ENCODE peak calls at places on chromosomes 6 and 20, in eight cellular contexts. One of them, this sample, is unnamed.
A peak's percentile ranks its signal among the peaks of the same experiment; 100 is the strongest.

GRCh38 chr6:35499372-35499771 is 2.5 kb upstream of the TEAD3 start:
- DNase-seq in AG10803: no peak
- DNase-seq in AG09319: no peak
- DNase-seq in CD4-positive, CD25-positive, alpha-beta regulatory T cell: no peak
- DNase-seq in dermis blood vessel endothelial cell: no peak
- DNase-seq in AG04449: no peak
- DNase-seq in aorta: no peak
- DNase-seq in MCF 10A: no peak
- DNase-seq in this sample: no peak

GRCh38 chr6:8277769-8278168 is 157.6 kb downstream of the SLC35B3 start:
- DNase-seq in AG10803: no peak
- DNase-seq in AG09319: no peak
- DNase-seq in CD4-positive, CD25-positive, alpha-beta regulatory T cell: no peak
- DNase-seq in dermis blood vessel endothelial cell: no peak
- DNase-seq in AG04449: no peak
- DNase-seq in aorta: no peak
- DNase-seq in MCF 10A: no peak
- DNase-seq in this sample: no peak

GRCh38 chr6:29502597-29502996 is 14.8 kb upstream of the MAS1L start:
- DNase-seq in AG10803: no peak
- DNase-seq in AG09319: no peak
- DNase-seq in CD4-positive, CD25-positive, alpha-beta regulatory T cell: no peak
- DNase-seq in dermis blood vessel endothelial cell: peak; percentile 19
- DNase-seq in AG04449: no peak
- DNase-seq in aorta: no peak
- DNase-seq in MCF 10A: peak; percentile 78
- DNase-seq in this sample: no peak

GRCh38 chr20:35523298-35523888 is 6.1 kb downstream of the C20orf173 start:
- DNase-seq in AG10803: no peak
- DNase-seq in AG09319: no peak
- DNase-seq in CD4-positive, CD25-positive, alpha-beta regulatory T cell: peak; percentile 12
- DNase-seq in dermis blood vessel endothelial cell: peak; percentile 24
- DNase-seq in AG04449: no peak
- DNase-seq in aorta: peak; percentile 44
- DNase-seq in MCF 10A: peak; percentile 43
- DNase-seq in this sample: no peak

GRCh38 chr6:168892031-168892430 is 361.6 kb downstream of the THBS2 start:
- DNase-seq in AG10803: no peak
- DNase-seq in AG09319: no peak
- DNase-seq in CD4-positive, CD25-positive, alpha-beta regulatory T cell: no peak
- DNase-seq in dermis blood vessel endothelial cell: no peak
- DNase-seq in AG04449: no peak
- DNase-seq in aorta: no peak
- DNase-seq in MCF 10A: no peak
- DNase-seq in this sample: no peak

GRCh38 chr20:24762791-24763350 is 186.2 kb upstream of the CST7 start:
- DNase-seq in AG10803: no peak
- DNase-seq in AG09319: no peak
- DNase-seq in CD4-positive, CD25-positive, alpha-beta regulatory T cell: no peak
- DNase-seq in dermis blood vessel endothelial cell: no peak
- DNase-seq in AG04449: no peak
- DNase-seq in aorta: no peak
- DNase-seq in MCF 10A: no peak
- DNase-seq in this sample: peak; percentile 45

GRCh38 chr6:148968636-148969270 is 221.9 kb downstream of the UST start:
- DNase-seq in AG10803: peak; percentile 76
- DNase-seq in AG09319: no peak
- DNase-seq in CD4-positive, CD25-positive, alpha-beta regulatory T cell: no peak
- DNase-seq in dermis blood vessel endothelial cell: no peak
- DNase-seq in AG04449: peak; percentile 51
- DNase-seq in aorta: no peak
- DNase-seq in MCF 10A: no peak
- DNase-seq in this sample: no peak

GRCh38 chr20:4820833-4821518 is 99.3 kb downstream of the PRND start:
- DNase-seq in AG10803: peak; percentile 91
- DNase-seq in AG09319: peak; percentile 57
- DNase-seq in CD4-positive, CD25-positive, alpha-beta regulatory T cell: no peak
- DNase-seq in dermis blood vessel endothelial cell: peak; percentile 69
- DNase-seq in AG04449: peak; percentile 28
- DNase-seq in aorta: peak; percentile 51
- DNase-seq in MCF 10A: peak; percentile 21
- DNase-seq in this sample: no peak

GRCh38 chr20:41366546-41367392 is at the start of gene EMILIN3:
- DNase-seq in AG10803: no peak
- DNase-seq in AG09319: no peak
- DNase-seq in CD4-positive, CD25-positive, alpha-beta regulatory T cell: no peak
- DNase-seq in dermis blood vessel endothelial cell: no peak
- DNase-seq in AG04449: no peak
- DNase-seq in aorta: no peak
- DNase-seq in MCF 10A: no peak
- DNase-seq in this sample: no peak

GRCh38 chr6:105188251-105188650 is 8.4 kb upstream of the POPDC3 start:
- DNase-seq in AG10803: no peak
- DNase-seq in AG09319: no peak
- DNase-seq in CD4-positive, CD25-positive, alpha-beta regulatory T cell: no peak
- DNase-seq in dermis blood vessel endothelial cell: no peak
- DNase-seq in AG04449: no peak
- DNase-seq in aorta: no peak
- DNase-seq in MCF 10A: no peak
- DNase-seq in this sample: no peak

GRCh38 chr6:44332585-44332984 is 9.9 kb upstream of the SPATS1 start:
- DNase-seq in AG10803: peak; percentile 21
- DNase-seq in AG09319: no peak
- DNase-seq in CD4-positive, CD25-positive, alpha-beta regulatory T cell: no peak
- DNase-seq in dermis blood vessel endothelial cell: peak; percentile 5
- DNase-seq in AG04449: no peak
- DNase-seq in aorta: no peak
- DNase-seq in MCF 10A: no peak
- DNase-seq in this sample: no peak

GRCh38 chr20:56566621-56567020 is 33.6 kb downstream of the FAM209B start:
- DNase-seq in AG10803: no peak
- DNase-seq in AG09319: no peak
- DNase-seq in CD4-positive, CD25-positive, alpha-beta regulatory T cell: no peak
- DNase-seq in dermis blood vessel endothelial cell: no peak
- DNase-seq in AG04449: no peak
- DNase-seq in aorta: no peak
- DNase-seq in MCF 10A: no peak
- DNase-seq in this sample: no peak

GRCh38 chr20:34491226-34491931 is 24.8 kb upstream of the DYNLRB1 start:
- DNase-seq in AG10803: no peak
- DNase-seq in AG09319: no peak
- DNase-seq in CD4-positive, CD25-positive, alpha-beta regulatory T cell: no peak
- DNase-seq in dermis blood vessel endothelial cell: no peak
- DNase-seq in AG04449: no peak
- DNase-seq in aorta: no peak
- DNase-seq in MCF 10A: no peak
- DNase-seq in this sample: no peak

GRCh38 chr20:42721923-42722322 is 467.8 kb downstream of the PTPRT start:
- DNase-seq in AG10803: no peak
- DNase-seq in AG09319: no peak
- DNase-seq in CD4-positive, CD25-positive, alpha-beta regulatory T cell: no peak
- DNase-seq in dermis blood vessel endothelial cell: no peak
- DNase-seq in AG04449: no peak
- DNase-seq in aorta: no peak
- DNase-seq in MCF 10A: no peak
- DNase-seq in this sample: no peak

GRCh38 chr6:43247115-43247999 is 4.1 kb downstream of the TTBK1 start:
- DNase-seq in AG10803: no peak
- DNase-seq in AG09319: no peak
- DNase-seq in CD4-positive, CD25-positive, alpha-beta regulatory T cell: peak; percentile 81
- DNase-seq in dermis blood vessel endothelial cell: peak; percentile 71
- DNase-seq in AG04449: no peak
- DNase-seq in aorta: peak; percentile 84
- DNase-seq in MCF 10A: peak; percentile 51
- DNase-seq in this sample: peak; percentile 81

GRCh38 chr6:151284431-151285060 is 44.8 kb downstream of the AKAP12 start:
- DNase-seq in AG10803: no peak
- DNase-seq in AG09319: no peak
- DNase-seq in CD4-positive, CD25-positive, alpha-beta regulatory T cell: no peak
- DNase-seq in dermis blood vessel endothelial cell: peak; percentile 54
- DNase-seq in AG04449: no peak
- DNase-seq in aorta: no peak
- DNase-seq in MCF 10A: no peak
- DNase-seq in this sample: no peak

GRCh38 chr6:17551383-17551958 is 48.6 kb upstream of the FAM8A1 start:
- DNase-seq in AG10803: no peak
- DNase-seq in AG09319: no peak
- DNase-seq in CD4-positive, CD25-positive, alpha-beta regulatory T cell: no peak
- DNase-seq in dermis blood vessel endothelial cell: no peak
- DNase-seq in AG04449: no peak
- DNase-seq in aorta: no peak
- DNase-seq in MCF 10A: no peak
- DNase-seq in this sample: no peak

GRCh38 chr6:2961491-2961890 is 9.9 kb downstream of the SERPINB6 start:
- DNase-seq in AG10803: no peak
- DNase-seq in AG09319: no peak
- DNase-seq in CD4-positive, CD25-positive, alpha-beta regulatory T cell: no peak
- DNase-seq in dermis blood vessel endothelial cell: no peak
- DNase-seq in AG04449: no peak
- DNase-seq in aorta: no peak
- DNase-seq in MCF 10A: no peak
- DNase-seq in this sample: no peak

GRCh38 chr6:113049190-113049589 is 702.1 kb downstream of the RFPL4B start:
- DNase-seq in AG10803: peak; percentile 28
- DNase-seq in AG09319: no peak
- DNase-seq in CD4-positive, CD25-positive, alpha-beta regulatory T cell: no peak
- DNase-seq in dermis blood vessel endothelial cell: peak; percentile 23
- DNase-seq in AG04449: no peak
- DNase-seq in aorta: no peak
- DNase-seq in MCF 10A: no peak
- DNase-seq in this sample: no peak

GRCh38 chr6:22036267-22036666 is 260.6 kb downstream of the PRL start:
- DNase-seq in AG10803: no peak
- DNase-seq in AG09319: no peak
- DNase-seq in CD4-positive, CD25-positive, alpha-beta regulatory T cell: no peak
- DNase-seq in dermis blood vessel endothelial cell: peak; percentile 92
- DNase-seq in AG04449: no peak
- DNase-seq in aorta: no peak
- DNase-seq in MCF 10A: peak; percentile 54
- DNase-seq in this sample: no peak

GRCh38 chr6:119148825-119149525 is 70.5 kb upstream of the FAM184A start:
- DNase-seq in AG10803: peak; percentile 65
- DNase-seq in AG09319: no peak
- DNase-seq in CD4-positive, CD25-positive, alpha-beta regulatory T cell: no peak
- DNase-seq in dermis blood vessel endothelial cell: no peak
- DNase-seq in AG04449: no peak
- DNase-seq in aorta: no peak
- DNase-seq in MCF 10A: no peak
- DNase-seq in this sample: no peak

This sample was measured in coronary artery.